ENCODE peak calls at places on chromosomes 13 and 19, in nine cellular contexts. One of them, this sample, is unnamed.

GRCh38 chr19:49368711-49369358 is 5.2 kb downstream of the DKKL1 start:
- DNase-seq in ovary: no peak
- DNase-seq in adrenal gland: no peak
- DNase-seq in gastrocnemius medialis: no peak
- DNase-seq in astrocyte: no peak
- DNase-seq in A549: no peak
- DNase-seq in foreskin fibroblast: no peak
- DNase-seq in left lung: no peak
- DNase-seq in GM06990: no peak
- DNase-seq in this sample: no peak

GRCh38 chr13:82248713-82249112 is 1633.6 kb downstream of the SLITRK1 start:
- DNase-seq in ovary: no peak
- DNase-seq in adrenal gland: no peak
- DNase-seq in gastrocnemius medialis: no peak
- DNase-seq in astrocyte: no peak
- DNase-seq in A549: no peak
- DNase-seq in foreskin fibroblast: no peak
- DNase-seq in left lung: no peak
- DNase-seq in GM06990: no peak
- DNase-seq in this sample: no peak

GRCh38 chr13:96090240-96091101 is 564 bp downstream of the HS6ST3 start:
- DNase-seq in ovary: peak
- DNase-seq in adrenal gland: peak
- DNase-seq in gastrocnemius medialis: no peak
- DNase-seq in astrocyte: no peak
- DNase-seq in A549: no peak
- DNase-seq in foreskin fibroblast: peak
- DNase-seq in left lung: peak
- DNase-seq in GM06990: peak
- DNase-seq in this sample: no peak

GRCh38 chr19:47186337-47187022 is 44.5 kb downstream of the BBC3 start:
- DNase-seq in ovary: no peak
- DNase-seq in adrenal gland: no peak
- DNase-seq in gastrocnemius medialis: no peak
- DNase-seq in astrocyte: no peak
- DNase-seq in A549: no peak
- DNase-seq in foreskin fibroblast: no peak
- DNase-seq in left lung: no peak
- DNase-seq in GM06990: peak
- DNase-seq in this sample: no peak

GRCh38 chr13:62697702-62698101 is 1282.1 kb upstream of the PCDH20 start:
- DNase-seq in ovary: no peak
- DNase-seq in adrenal gland: no peak
- DNase-seq in gastrocnemius medialis: no peak
- DNase-seq in astrocyte: no peak
- DNase-seq in A549: no peak
- DNase-seq in foreskin fibroblast: no peak
- DNase-seq in left lung: no peak
- DNase-seq in GM06990: no peak
- DNase-seq in this sample: no peak

GRCh38 chr19:2426661-2427322 is 594 bp downstream of the TIMM13 start:
- DNase-seq in ovary: peak
- DNase-seq in adrenal gland: peak
- DNase-seq in gastrocnemius medialis: peak
- DNase-seq in astrocyte: no peak
- DNase-seq in A549: peak
- DNase-seq in foreskin fibroblast: peak
- DNase-seq in left lung: peak
- DNase-seq in GM06990: no peak
- DNase-seq in this sample: peak

GRCh38 chr13:74200081-74200480 is 65.9 kb upstream of the KLF12 start:
- DNase-seq in ovary: no peak
- DNase-seq in adrenal gland: no peak
- DNase-seq in gastrocnemius medialis: no peak
- DNase-seq in astrocyte: peak
- DNase-seq in A549: no peak
- DNase-seq in foreskin fibroblast: peak
- DNase-seq in left lung: no peak
- DNase-seq in GM06990: no peak
- DNase-seq in this sample: no peak

GRCh38 chr19:28501979-28502378 is 711.0 kb downstream of the UQCRFS1 start:
- DNase-seq in ovary: no peak
- DNase-seq in adrenal gland: no peak
- DNase-seq in gastrocnemius medialis: no peak
- DNase-seq in astrocyte: no peak
- DNase-seq in A549: no peak
- DNase-seq in foreskin fibroblast: no peak
- DNase-seq in left lung: no peak
- DNase-seq in GM06990: no peak
- DNase-seq in this sample: no peak

GRCh38 chr13:72643339-72643989 is 84.0 kb downstream of the MZT1 start:
- DNase-seq in ovary: peak
- DNase-seq in adrenal gland: peak
- DNase-seq in gastrocnemius medialis: no peak
- DNase-seq in astrocyte: peak
- DNase-seq in A549: peak
- DNase-seq in foreskin fibroblast: no peak
- DNase-seq in left lung: no peak
- DNase-seq in GM06990: no peak
- DNase-seq in this sample: peak

GRCh38 chr19:35977446-35978222 is 17.4 kb upstream of the SDHAF1 start:
- DNase-seq in ovary: no peak
- DNase-seq in adrenal gland: no peak
- DNase-seq in gastrocnemius medialis: no peak
- DNase-seq in astrocyte: no peak
- DNase-seq in A549: peak
- DNase-seq in foreskin fibroblast: no peak
- DNase-seq in left lung: peak
- DNase-seq in GM06990: peak
- DNase-seq in this sample: no peak

GRCh38 chr19:11410682-11411081 is 8.4 kb downstream of the RGL3 start:
- DNase-seq in ovary: no peak
- DNase-seq in adrenal gland: no peak
- DNase-seq in gastrocnemius medialis: no peak
- DNase-seq in astrocyte: peak
- DNase-seq in A549: no peak
- DNase-seq in foreskin fibroblast: no peak
- DNase-seq in left lung: no peak
- DNase-seq in GM06990: no peak
- DNase-seq in this sample: peak

GRCh38 chr13:44470623-44471562 is 97.3 kb downstream of the SERP2 start:
- DNase-seq in ovary: no peak
- DNase-seq in adrenal gland: no peak
- DNase-seq in gastrocnemius medialis: no peak
- DNase-seq in astrocyte: peak
- DNase-seq in A549: no peak
- DNase-seq in foreskin fibroblast: no peak
- DNase-seq in left lung: no peak
- DNase-seq in GM06990: no peak
- DNase-seq in this sample: peak

GRCh38 chr13:110109910-110110309 is 197.0 kb downstream of the COL4A1 start:
- DNase-seq in ovary: peak
- DNase-seq in adrenal gland: peak
- DNase-seq in gastrocnemius medialis: peak
- DNase-seq in astrocyte: peak
- DNase-seq in A549: no peak
- DNase-seq in foreskin fibroblast: peak
- DNase-seq in left lung: no peak
- DNase-seq in GM06990: no peak
- DNase-seq in this sample: peak

GRCh38 chr19:14119644-14120496 is 2.3 kb upstream of the PRKACA start:
- DNase-seq in ovary: no peak
- DNase-seq in adrenal gland: no peak
- DNase-seq in gastrocnemius medialis: no peak
- DNase-seq in astrocyte: no peak
- DNase-seq in A549: no peak
- DNase-seq in foreskin fibroblast: no peak
- DNase-seq in left lung: peak
- DNase-seq in GM06990: no peak
- DNase-seq in this sample: no peak

GRCh38 chr13:62324842-62325241 is 909.2 kb upstream of the PCDH20 start:
- DNase-seq in ovary: no peak
- DNase-seq in adrenal gland: no peak
- DNase-seq in gastrocnemius medialis: no peak
- DNase-seq in astrocyte: no peak
- DNase-seq in A549: no peak
- DNase-seq in foreskin fibroblast: no peak
- DNase-seq in left lung: no peak
- DNase-seq in GM06990: no peak
- DNase-seq in this sample: no peak

DNA sequence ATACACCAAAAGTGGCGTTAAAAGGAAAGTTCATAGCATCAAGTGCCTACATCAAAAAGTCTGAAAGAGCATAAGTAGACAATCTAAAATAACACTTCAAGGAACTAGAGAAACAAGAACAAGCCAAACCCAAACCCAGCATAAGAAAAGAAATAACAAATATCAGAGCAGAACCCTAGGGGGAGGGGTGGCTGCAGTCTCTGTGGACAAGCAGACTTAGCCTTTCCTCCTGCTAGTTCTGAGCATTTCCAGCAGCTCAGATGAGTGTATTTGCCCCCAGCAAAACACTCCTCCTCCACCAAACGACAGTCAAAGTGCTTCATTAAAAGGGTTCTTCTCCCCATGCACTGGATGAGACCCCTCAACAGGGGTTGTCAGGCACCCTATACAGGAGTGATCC is 7.1 kb upstream of the ZNF90 start:
- DNase-seq in ovary: no peak
- DNase-seq in adrenal gland: no peak
- DNase-seq in gastrocnemius medialis: no peak
- DNase-seq in astrocyte: no peak
- DNase-seq in A549: no peak
- DNase-seq in foreskin fibroblast: no peak
- DNase-seq in left lung: no peak
- DNase-seq in GM06990: no peak
- DNase-seq in this sample: no peak
- H3K4me3 ChIP-seq in ovary: no peak
- H3K4me3 ChIP-seq in adrenal gland: no peak
- H3K4me3 ChIP-seq in gastrocnemius medialis: no peak
- H3K4me3 ChIP-seq in astrocyte: no peak
- H3K4me3 ChIP-seq in A549: no peak
- H3K4me3 ChIP-seq in foreskin fibroblast: no peak
- H3K4me3 ChIP-seq in left lung: no peak
- H3K4me3 ChIP-seq in GM06990: no peak
- H3K4me3 ChIP-seq in this sample: no peak

GRCh38 chr19:30696514-30696913 is 324.3 kb downstream of the ZNF536 start:
- DNase-seq in ovary: no peak
- DNase-seq in adrenal gland: no peak
- DNase-seq in gastrocnemius medialis: no peak
- DNase-seq in astrocyte: no peak
- DNase-seq in A549: peak
- DNase-seq in foreskin fibroblast: no peak
- DNase-seq in left lung: no peak
- DNase-seq in GM06990: no peak
- DNase-seq in this sample: no peak
- TF ChIP-seq CTCF in ovary: no peak
- TF ChIP-seq CTCF in adrenal gland: no peak
- TF ChIP-seq CTCF in gastrocnemius medialis: no peak
- TF ChIP-seq CTCF in astrocyte: peak
- TF ChIP-seq CTCF in A549: peak
- TF ChIP-seq CTCF in foreskin fibroblast: peak
- TF ChIP-seq CTCF in left lung: no peak
- TF ChIP-seq CTCF in GM06990: peak
- TF ChIP-seq CTCF in this sample: peak

GRCh38 chr13:41962994-41963393 is 2.1 kb upstream of the VWA8 start:
- DNase-seq in ovary: no peak
- DNase-seq in adrenal gland: no peak
- DNase-seq in gastrocnemius medialis: no peak
- DNase-seq in astrocyte: no peak
- DNase-seq in A549: no peak
- DNase-seq in foreskin fibroblast: no peak
- DNase-seq in left lung: no peak
- DNase-seq in GM06990: no peak
- DNase-seq in this sample: no peak

GRCh38 chr13:41971848-41972247 is 10.9 kb upstream of the VWA8 start:
- DNase-seq in ovary: no peak
- DNase-seq in adrenal gland: no peak
- DNase-seq in gastrocnemius medialis: no peak
- DNase-seq in astrocyte: no peak
- DNase-seq in A549: no peak
- DNase-seq in foreskin fibroblast: no peak
- DNase-seq in left lung: no peak
- DNase-seq in GM06990: no peak
- DNase-seq in this sample: no peak

GRCh38 chr13:41970022-41970421 is 9.1 kb upstream of the VWA8 start:
- DNase-seq in ovary: no peak
- DNase-seq in adrenal gland: no peak
- DNase-seq in gastrocnemius medialis: no peak
- DNase-seq in astrocyte: no peak
- DNase-seq in A549: no peak
- DNase-seq in foreskin fibroblast: no peak
- DNase-seq in left lung: no peak
- DNase-seq in GM06990: peak
- DNase-seq in this sample: no peak

GRCh38 chr13:41970918-41971317 is 10.0 kb upstream of the VWA8 start:
- DNase-seq in ovary: no peak
- DNase-seq in adrenal gland: no peak
- DNase-seq in gastrocnemius medialis: no peak
- DNase-seq in astrocyte: peak
- DNase-seq in A549: no peak
- DNase-seq in foreskin fibroblast: no peak
- DNase-seq in left lung: no peak
- DNase-seq in GM06990: no peak
- DNase-seq in this sample: no peak

DNA sequence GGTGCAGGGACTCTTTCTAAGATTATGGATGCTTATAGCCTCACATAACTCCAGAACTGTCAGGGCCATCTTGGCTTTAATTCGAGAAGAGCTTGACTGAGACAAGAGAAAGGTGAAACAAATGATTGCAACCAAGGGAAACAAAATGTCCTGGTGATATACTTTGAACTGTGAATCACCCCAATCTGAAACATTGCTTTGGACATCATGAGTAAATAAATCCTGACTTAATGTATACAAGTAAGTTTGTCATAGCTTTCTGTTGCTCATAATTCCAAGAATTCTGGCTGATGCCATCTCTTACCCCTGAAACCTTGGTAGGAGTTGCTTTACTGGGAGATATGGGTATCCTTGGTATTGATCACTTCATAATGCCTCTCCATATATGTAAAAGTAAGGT is 5.8 kb upstream of the VWA8 start:
- DNase-seq in ovary: no peak
- DNase-seq in adrenal gland: no peak
- DNase-seq in gastrocnemius medialis: no peak
- DNase-seq in astrocyte: no peak
- DNase-seq in A549: no peak
- DNase-seq in foreskin fibroblast: no peak
- DNase-seq in left lung: no peak
- DNase-seq in GM06990: no peak
- DNase-seq in this sample: no peak
- H3K4me3 ChIP-seq in ovary: no peak
- H3K4me3 ChIP-seq in adrenal gland: no peak
- H3K4me3 ChIP-seq in gastrocnemius medialis: no peak
- H3K4me3 ChIP-seq in astrocyte: no peak
- H3K4me3 ChIP-seq in A549: no peak
- H3K4me3 ChIP-seq in foreskin fibroblast: no peak
- H3K4me3 ChIP-seq in left lung: no peak
- H3K4me3 ChIP-seq in GM06990: no peak
- H3K4me3 ChIP-seq in this sample: no peak

DNA sequence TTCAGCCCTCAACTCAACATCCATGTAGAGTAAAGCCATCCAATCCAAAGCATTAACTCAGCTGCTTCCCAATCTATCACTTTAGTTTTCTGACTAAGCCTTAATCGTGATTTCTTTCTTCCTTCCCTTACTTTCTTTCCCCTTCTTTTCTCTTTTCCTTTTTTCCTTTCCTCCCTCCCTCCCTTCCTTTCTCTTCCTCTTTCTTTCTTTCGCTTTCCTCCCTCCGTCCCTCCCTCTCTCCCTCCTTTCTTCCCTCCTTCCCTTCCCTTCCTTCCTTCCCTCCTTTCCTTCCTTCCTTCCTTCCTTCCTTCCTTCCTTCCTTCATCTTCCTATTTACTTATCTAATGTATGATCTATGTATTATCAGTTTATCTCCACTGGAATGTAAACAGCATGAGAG is 71.2 kb downstream of the ERCC5 start:
- DNase-seq in ovary: no peak
- DNase-seq in adrenal gland: no peak
- DNase-seq in gastrocnemius medialis: no peak
- DNase-seq in astrocyte: no peak
- DNase-seq in A549: no peak
- DNase-seq in foreskin fibroblast: no peak
- DNase-seq in left lung: no peak
- DNase-seq in GM06990: no peak
- DNase-seq in this sample: no peak
- TF ChIP-seq CTCF in ovary: no peak
- TF ChIP-seq CTCF in adrenal gland: no peak
- TF ChIP-seq CTCF in gastrocnemius medialis: no peak
- TF ChIP-seq CTCF in astrocyte: no peak
- TF ChIP-seq CTCF in A549: no peak
- TF ChIP-seq CTCF in foreskin fibroblast: no peak
- TF ChIP-seq CTCF in left lung: no peak
- TF ChIP-seq CTCF in GM06990: no peak
- TF ChIP-seq CTCF in this sample: no peak